ENCODE peak calls at places on chromosome 4, in five cellular contexts. L is endodermal cell; N is stimulated activated CD4-positive, alpha-beta T cell treated with anti-CD3 and anti-CD28 coated beads, TNF-alpha, amount 100 ng/mL, for 1 hour; E is T1000; Z is NCI-H2029 treated with DMSO at 0.1 percent for 48 hours. V is an unnamed sample.

GRCh38 chr4:123017636-123018390 is 95.4 kb upstream of the NUDT6 start:
- DNase-seq in Z (no peak), E (no peak), N (no peak), L (no peak), V (no peak)

GRCh38 chr4:151538963-151539362 is 130.0 kb downstream of the FHIP1A start:
- DNase-seq in N (no peak), Z (no peak), L (no peak), E (no peak), V (no peak)

GRCh38 chr4:3483471-3483921 is 20.4 kb downstream of the DOK7 start:
- DNase-seq in Z (no peak), L (no peak), E (peak), N (no peak), V (no peak)

GRCh38 chr4:142558851-142559250 is 287.2 kb downstream of the INPP4B start:
- DNase-seq in Z (no peak), N (no peak), E (no peak), L (no peak), V (no peak)

GRCh38 chr4:66639361-66639760 is 905.9 kb downstream of the CENPC start:
- DNase-seq in Z (no peak), L (no peak), N (no peak), E (no peak), V (no peak)

GRCh38 chr4:59994118-59994517 is 1206.0 kb upstream of the ADGRL3 start:
- DNase-seq in N (no peak), Z (no peak), L (peak), E (no peak), V (peak)

GRCh38 chr4:47017494-47017893 is 13.9 kb upstream of the GABRB1 start:
- DNase-seq in Z (no peak), E (no peak), L (no peak), N (no peak), V (no peak)

GRCh38 chr4:185142911-185143595 is at the start of gene SLC25A4:
- DNase-seq in Z (no peak), E (peak), L (peak), N (peak), V (peak)

GRCh38 chr4:16083217-16084191 is at the start of gene PROM1:
- DNase-seq in E (no peak), N (no peak), Z (peak), L (peak), V (peak)

GRCh38 chr4:108224628-108225053 is 55.9 kb upstream of the LEF1 start:
- DNase-seq in Z (no peak), E (no peak), L (peak), N (no peak), V (no peak)

GRCh38 chr4:91325495-91325894 is 978.3 kb upstream of the GRID2 start:
- DNase-seq in E (no peak), L (no peak), Z (no peak), N (no peak), V (no peak)